ENCODE peak calls at places on chromosomes 13 and 19, in five cellular contexts. One of them, this sample, is unnamed.

GRCh38 chr13:24243311-24243710 is 66.1 kb upstream of the C1QTNF9 start:
- DNase-seq in endothelial cell: no peak
- DNase-seq in ACHN: no peak
- DNase-seq in HFFc6: no peak
- DNase-seq in small intestine: no peak
- DNase-seq in this sample: no peak

GRCh38 chr19:49831592-49831991 is 13.5 kb downstream of the MED25 start:
- DNase-seq in ACHN: no peak
- DNase-seq in HFFc6: no peak
- DNase-seq in endothelial cell: no peak
- DNase-seq in small intestine: no peak
- DNase-seq in this sample: no peak

GRCh38 chr19:36142046-36142445 is 2.2 kb downstream of the CAPNS1 start:
- DNase-seq in HFFc6: no peak
- DNase-seq in ACHN: no peak
- DNase-seq in endothelial cell: no peak
- DNase-seq in small intestine: no peak
- DNase-seq in this sample: no peak

GRCh38 chr13:99436013-99436412 is 65.3 kb upstream of the TM9SF2 start:
- DNase-seq in ACHN: no peak
- DNase-seq in small intestine: no peak
- DNase-seq in HFFc6: no peak
- DNase-seq in endothelial cell: no peak
- DNase-seq in this sample: peak

GRCh38 chr19:44517146-44517545 is 12.3 kb downstream of the CEACAM20 start:
- DNase-seq in endothelial cell: no peak
- DNase-seq in HFFc6: no peak
- DNase-seq in ACHN: no peak
- DNase-seq in small intestine: no peak
- DNase-seq in this sample: no peak

GRCh38 chr19:30049226-30049625 is 107.2 kb downstream of the URI1 start:
- DNase-seq in HFFc6: no peak
- DNase-seq in small intestine: no peak
- DNase-seq in endothelial cell: no peak
- DNase-seq in ACHN: no peak
- DNase-seq in this sample: no peak

GRCh38 chr19:19145281-19145999 is 7.2 kb upstream of the TMEM161A start:
- DNase-seq in HFFc6: no peak
- DNase-seq in small intestine: no peak
- DNase-seq in ACHN: no peak
- DNase-seq in endothelial cell: no peak
- DNase-seq in this sample: no peak

GRCh38 chr19:4966591-4966990 is 2.3 kb upstream of the KDM4B start:
- DNase-seq in endothelial cell: no peak
- DNase-seq in small intestine: no peak
- DNase-seq in HFFc6: no peak
- DNase-seq in ACHN: peak
- DNase-seq in this sample: peak

GRCh38 chr13:50358221-50358620 is 343.0 kb downstream of the KCNRG start:
- DNase-seq in endothelial cell: no peak
- DNase-seq in ACHN: no peak
- DNase-seq in small intestine: peak
- DNase-seq in HFFc6: no peak
- DNase-seq in this sample: no peak

GRCh38 chr13:33052446-33052845 is 36.2 kb downstream of the KL start:
- DNase-seq in small intestine: no peak
- DNase-seq in HFFc6: peak
- DNase-seq in ACHN: no peak
- DNase-seq in endothelial cell: no peak
- DNase-seq in this sample: no peak

GRCh38 chr19:40335855-40336700 is 12.1 kb downstream of the C19orf47 start:
- DNase-seq in ACHN: no peak
- DNase-seq in endothelial cell: no peak
- DNase-seq in HFFc6: no peak
- DNase-seq in small intestine: no peak
- DNase-seq in this sample: no peak

GRCh38 chr13:66001136-66001535 is 1229.0 kb downstream of the PCDH9 start:
- DNase-seq in endothelial cell: no peak
- DNase-seq in ACHN: no peak
- DNase-seq in HFFc6: no peak
- DNase-seq in small intestine: no peak
- DNase-seq in this sample: no peak

GRCh38 chr19:48319647-48320537 is 5.5 kb upstream of the EMP3 start:
- DNase-seq in small intestine: peak
- DNase-seq in ACHN: peak
- DNase-seq in endothelial cell: peak
- DNase-seq in HFFc6: peak
- DNase-seq in this sample: peak

GRCh38 chr19:10292206-10292788 is 2.5 kb downstream of the ICAM5 start:
- DNase-seq in endothelial cell: peak
- DNase-seq in ACHN: peak
- DNase-seq in HFFc6: peak
- DNase-seq in small intestine: peak
- DNase-seq in this sample: no peak

GRCh38 chr19:19490247-19490968 is 24.9 kb downstream of the TSSK6 start:
- DNase-seq in endothelial cell: peak
- DNase-seq in HFFc6: peak
- DNase-seq in ACHN: peak
- DNase-seq in small intestine: peak
- DNase-seq in this sample: peak

GRCh38 chr19:1521636-1522035 is 2.2 kb upstream of the PLK5 start:
- DNase-seq in small intestine: no peak
- DNase-seq in endothelial cell: no peak
- DNase-seq in HFFc6: no peak
- DNase-seq in ACHN: no peak
- DNase-seq in this sample: no peak

GRCh38 chr13:36915891-36916640 is 4.0 kb downstream of the SMAD9 start:
- DNase-seq in HFFc6: no peak
- DNase-seq in small intestine: no peak
- DNase-seq in endothelial cell: no peak
- DNase-seq in ACHN: no peak
- DNase-seq in this sample: no peak

GRCh38 chr19:45293682-45294081 is 29.0 kb downstream of the CKM start:
- DNase-seq in endothelial cell: no peak
- DNase-seq in small intestine: no peak
- DNase-seq in HFFc6: no peak
- DNase-seq in ACHN: no peak
- DNase-seq in this sample: no peak

GRCh38 chr19:530133-531008 is 1.2 kb upstream of the CDC34 start:
- DNase-seq in HFFc6: no peak
- DNase-seq in endothelial cell: no peak
- DNase-seq in ACHN: no peak
- DNase-seq in small intestine: no peak
- DNase-seq in this sample: no peak

GRCh38 chr13:45811891-45812583 is 39.5 kb downstream of the SIAH3 start:
- DNase-seq in small intestine: no peak
- DNase-seq in ACHN: no peak
- DNase-seq in endothelial cell: no peak
- DNase-seq in HFFc6: no peak
- DNase-seq in this sample: no peak

GRCh38 chr19:6947745-6948144 is 60.4 kb downstream of the ADGRE1 start:
- DNase-seq in small intestine: no peak
- DNase-seq in HFFc6: peak
- DNase-seq in ACHN: peak
- DNase-seq in endothelial cell: no peak
- DNase-seq in this sample: peak

GRCh38 chr13:65985632-65986031 is 1244.5 kb downstream of the PCDH9 start:
- DNase-seq in endothelial cell: peak
- DNase-seq in ACHN: no peak
- DNase-seq in HFFc6: no peak
- DNase-seq in small intestine: no peak
- DNase-seq in this sample: no peak

GRCh38 chr13:99322297-99323103 is 15.3 kb upstream of the GPR183 start:
- DNase-seq in endothelial cell: no peak
- DNase-seq in small intestine: no peak
- DNase-seq in ACHN: peak
- DNase-seq in HFFc6: peak
- DNase-seq in this sample: peak

GRCh38 chr19:3543150-3544053 is 4.4 kb downstream of the TEKTIP1 start:
- DNase-seq in ACHN: no peak
- DNase-seq in endothelial cell: no peak
- DNase-seq in small intestine: no peak
- DNase-seq in HFFc6: no peak
- DNase-seq in this sample: no peak

GRCh38 chr19:48660854-48661731 is 11.7 kb downstream of the NTN5 start:
- DNase-seq in HFFc6: peak
- DNase-seq in ACHN: peak
- DNase-seq in small intestine: peak
- DNase-seq in endothelial cell: peak
- DNase-seq in this sample: peak

GRCh38 chr19:56272448-56272847 is at the start of gene EDDM13:
- DNase-seq in ACHN: no peak
- DNase-seq in HFFc6: no peak
- DNase-seq in endothelial cell: no peak
- DNase-seq in small intestine: no peak
- DNase-seq in this sample: no peak

GRCh38 chr13:86569119-86569518 is 769.9 kb upstream of the SLITRK6 start:
- DNase-seq in small intestine: no peak
- DNase-seq in endothelial cell: no peak
- DNase-seq in HFFc6: no peak
- DNase-seq in ACHN: no peak
- DNase-seq in this sample: no peak

GRCh38 chr19:3357731-3358391 is 8.5 kb upstream of the NFIC start:
- DNase-seq in ACHN: no peak
- DNase-seq in endothelial cell: no peak
- DNase-seq in small intestine: no peak
- DNase-seq in HFFc6: no peak
- DNase-seq in this sample: no peak

GRCh38 chr13:36834299-36834698 is 15.3 kb downstream of the RFXAP start:
- DNase-seq in ACHN: no peak
- DNase-seq in small intestine: no peak
- DNase-seq in endothelial cell: no peak
- DNase-seq in HFFc6: peak
- DNase-seq in this sample: no peak

GRCh38 chr19:39398297-39398864 is 7.2 kb downstream of the MED29 start:
- DNase-seq in ACHN: peak
- DNase-seq in small intestine: peak
- DNase-seq in endothelial cell: no peak
- DNase-seq in HFFc6: peak
- DNase-seq in this sample: peak

GRCh38 chr19:40139533-40140287 is 49.0 kb upstream of the ZNF780A start:
- DNase-seq in small intestine: peak
- DNase-seq in endothelial cell: no peak
- DNase-seq in ACHN: peak
- DNase-seq in HFFc6: peak
- DNase-seq in this sample: peak

GRCh38 chr13:36192166-36192565 is 22.2 kb downstream of the SOHLH2 start:
- DNase-seq in ACHN: no peak
- DNase-seq in HFFc6: no peak
- DNase-seq in endothelial cell: no peak
- DNase-seq in small intestine: no peak
- DNase-seq in this sample: no peak

GRCh38 chr19:588758-589692 is 656 bp upstream of the HCN2 start:
- DNase-seq in endothelial cell: no peak
- DNase-seq in small intestine: no peak
- DNase-seq in HFFc6: no peak
- DNase-seq in ACHN: peak
- DNase-seq in this sample: no peak

GRCh38 chr13:51258612-51259358 is 36.6 kb downstream of the FAM124A start:
- DNase-seq in HFFc6: no peak
- DNase-seq in endothelial cell: no peak
- DNase-seq in ACHN: no peak
- DNase-seq in small intestine: no peak
- DNase-seq in this sample: no peak

GRCh38 chr13:48629282-48629681 is 24.4 kb upstream of the CYSLTR2 start:
- DNase-seq in ACHN: no peak
- DNase-seq in HFFc6: no peak
- DNase-seq in endothelial cell: no peak
- DNase-seq in small intestine: peak
- DNase-seq in this sample: no peak

GRCh38 chr13:22915442-22916082 is 265.2 kb upstream of the SGCG start:
- DNase-seq in HFFc6: no peak
- DNase-seq in endothelial cell: peak
- DNase-seq in ACHN: peak
- DNase-seq in small intestine: peak
- DNase-seq in this sample: no peak